ENCODE peak calls at places on chromosomes 3 and 15, in ten cellular contexts. M, V, E, L, U, D, R, X, Q and A are unnamed samples.

GRCh38 chr15:33735637-33736247 is 232.6 kb upstream of the CHRM5 start:
- DNase-seq in X (no peak), D (peak), V (peak), M (peak), Q (no peak), E (no peak), U (peak), R (no peak), L (peak), A (no peak)

GRCh38 chr3:183697610-183698317 is at the start of gene YEATS2:
- DNase-seq in Q (peak), X (no peak), D (peak), E (peak), M (peak), U (peak), L (peak), V (peak), R (peak), A (no peak)

GRCh38 chr3:197023998-197024651 is 5.5 kb downstream of the MELTF start:
- DNase-seq in U (no peak), M (no peak), R (peak), Q (no peak), D (no peak), L (peak), X (peak), V (no peak), E (no peak), A (no peak)

GRCh38 chr3:167437428-167438139 is 36.3 kb downstream of the SERPINI2 start:
- DNase-seq in L (peak), D (no peak), Q (no peak), R (no peak), M (no peak), E (no peak), X (no peak), U (no peak), V (no peak), A (no peak)

GRCh38 chr3:25664066-25664809 is 469 bp downstream of the TOP2B start:
- DNase-seq in Q (peak), M (peak), L (peak), U (peak), X (no peak), V (peak), E (peak), D (peak), R (peak), A (no peak)

GRCh38 chr15:34616613-34617012 is 33.2 kb upstream of the GOLGA8B start:
- DNase-seq in U (peak), V (peak), M (no peak), R (no peak), D (peak), L (peak), E (no peak), X (no peak), Q (peak), A (no peak)

GRCh38 chr15:80684697-80685096 is 10.4 kb upstream of the ABHD17C start:
- DNase-seq in Q (no peak), R (no peak), E (no peak), X (no peak), V (no peak), U (no peak), M (no peak), L (no peak), D (no peak), A (no peak)

GRCh38 chr3:49805884-49806701 is 3.0 kb downstream of the INKA1 start:
- DNase-seq in V (no peak), E (peak), R (no peak), M (no peak), X (no peak), D (peak), U (no peak), L (peak), Q (peak), A (no peak)

GRCh38 chr15:41256103-41256502 is 25.0 kb downstream of the CHP1 start:
- DNase-seq in M (no peak), U (no peak), R (no peak), X (no peak), E (no peak), D (no peak), Q (no peak), V (no peak), L (no peak), A (no peak)

GRCh38 chr15:51184637-51185036 is 89.9 kb upstream of the TNFAIP8L3 start:
- DNase-seq in D (no peak), V (no peak), L (no peak), U (no peak), X (no peak), R (no peak), Q (no peak), E (no peak), M (no peak), A (no peak)

GRCh38 chr3:25428003-25428861 is at the start of gene RARB:
- DNase-seq in V (peak), U (peak), M (peak), D (peak), E (peak), R (peak), X (no peak), L (peak), Q (peak), A (peak)

GRCh38 chr3:89315750-89316149 is 208.3 kb downstream of the EPHA3 start:
- DNase-seq in U (no peak), Q (no peak), D (no peak), E (no peak), R (no peak), L (no peak), X (no peak), V (no peak), M (no peak), A (no peak)

GRCh38 chr3:52204337-52205073 is 6.5 kb downstream of the ALAS1 start:
- DNase-seq in R (no peak), U (peak), X (no peak), V (peak), D (no peak), Q (no peak), E (no peak), M (peak), L (peak), A (no peak)

GRCh38 chr3:156180077-156180476 is 59.7 kb downstream of the KCNAB1 start:
- DNase-seq in M (no peak), D (no peak), E (no peak), L (no peak), X (no peak), R (no peak), U (no peak), Q (no peak), V (no peak), A (no peak)

GRCh38 chr15:89329329-89330084 is 5.1 kb downstream of the POLG start:
- DNase-seq in U (no peak), D (no peak), V (no peak), X (no peak), M (no peak), Q (no peak), L (no peak), R (peak), E (no peak), A (no peak)

GRCh38 chr3:155013427-155013826 is 66.7 kb upstream of the MME start:
- DNase-seq in D (no peak), R (no peak), L (no peak), Q (no peak), X (no peak), M (no peak), V (no peak), U (no peak), E (no peak), A (no peak)

GRCh38 chr15:47987908-47988532 is 132.8 kb upstream of the SLC24A5 start:
- DNase-seq in Q (peak), V (peak), D (peak), L (peak), R (no peak), U (peak), E (peak), M (no peak), X (no peak), A (no peak)

GRCh38 chr15:62413147-62413546 is 248.1 kb upstream of the C2CD4B start:
- DNase-seq in R (no peak), X (no peak), D (no peak), M (no peak), Q (no peak), L (no peak), U (no peak), V (no peak), E (no peak), A (no peak)

GRCh38 chr3:186921578-186921977 is 8.7 kb upstream of the ST6GAL1 start:
- DNase-seq in L (no peak), R (no peak), X (no peak), E (no peak), U (no peak), M (no peak), V (no peak), Q (no peak), D (no peak), A (no peak)

GRCh38 chr3:175274474-175275218 is 415.5 kb downstream of the NAALADL2 start:
- DNase-seq in V (no peak), U (no peak), E (no peak), D (no peak), R (no peak), Q (no peak), M (no peak), X (no peak), L (peak), A (no peak)

GRCh38 chr3:10198761-10199688 is 34.3 kb downstream of the IRAK2 start:
- DNase-seq in X (no peak), E (no peak), R (no peak), V (no peak), U (peak), M (peak), D (peak), Q (peak), L (peak), A (no peak)

GRCh38 chr15:26243382-26243781 is 380.3 kb upstream of the ATP10A start:
- DNase-seq in Q (no peak), V (no peak), U (no peak), X (no peak), L (no peak), E (no peak), D (no peak), R (peak), M (no peak), A (no peak)

GRCh38 chr15:70281261-70281810 is 183.6 kb upstream of the TLE3 start:
- DNase-seq in D (no peak), X (no peak), R (peak), U (no peak), M (no peak), E (no peak), V (no peak), Q (no peak), L (no peak), A (no peak)

GRCh38 chr3:195905970-195906864 is 2.1 kb downstream of the TNK2 start:
- DNase-seq in Q (no peak), U (no peak), V (peak), R (peak), L (no peak), X (no peak), E (no peak), M (no peak), D (no peak), A (no peak)

GRCh38 chr15:85854345-85855097 is 59.8 kb upstream of the KLHL25 start:
- DNase-seq in R (peak), E (no peak), Q (peak), X (no peak), L (peak), D (peak), U (peak), V (peak), M (no peak), A (no peak)

GRCh38 chr3:151926956-151927355 is 53.5 kb downstream of the SUCNR1 start:
- DNase-seq in U (no peak), M (no peak), R (no peak), V (no peak), Q (no peak), E (no peak), X (no peak), L (no peak), D (no peak), A (no peak)

GRCh38 chr3:180036092-180036677 is 552 bp downstream of the PEX5L start:
- DNase-seq in L (peak), X (no peak), V (peak), M (no peak), R (no peak), Q (no peak), D (no peak), U (no peak), E (no peak), A (no peak)

GRCh38 chr3:180040966-180041365 is 4.2 kb upstream of the PEX5L start:
- DNase-seq in V (no peak), E (no peak), D (no peak), M (no peak), X (no peak), Q (no peak), R (no peak), L (no peak), U (no peak), A (no peak)

GRCh38 chr3:180036678-180037455 is at the start of gene PEX5L:
- DNase-seq in U (peak), Q (peak), R (no peak), D (peak), E (peak), M (peak), V (peak), L (peak), X (no peak), A (no peak)
- H3K4me3 ChIP-seq in U (peak), Q (peak), R (no peak), D (no peak), E (peak), M (peak), V (peak), L (no peak), X (peak), A (peak)

DNA sequence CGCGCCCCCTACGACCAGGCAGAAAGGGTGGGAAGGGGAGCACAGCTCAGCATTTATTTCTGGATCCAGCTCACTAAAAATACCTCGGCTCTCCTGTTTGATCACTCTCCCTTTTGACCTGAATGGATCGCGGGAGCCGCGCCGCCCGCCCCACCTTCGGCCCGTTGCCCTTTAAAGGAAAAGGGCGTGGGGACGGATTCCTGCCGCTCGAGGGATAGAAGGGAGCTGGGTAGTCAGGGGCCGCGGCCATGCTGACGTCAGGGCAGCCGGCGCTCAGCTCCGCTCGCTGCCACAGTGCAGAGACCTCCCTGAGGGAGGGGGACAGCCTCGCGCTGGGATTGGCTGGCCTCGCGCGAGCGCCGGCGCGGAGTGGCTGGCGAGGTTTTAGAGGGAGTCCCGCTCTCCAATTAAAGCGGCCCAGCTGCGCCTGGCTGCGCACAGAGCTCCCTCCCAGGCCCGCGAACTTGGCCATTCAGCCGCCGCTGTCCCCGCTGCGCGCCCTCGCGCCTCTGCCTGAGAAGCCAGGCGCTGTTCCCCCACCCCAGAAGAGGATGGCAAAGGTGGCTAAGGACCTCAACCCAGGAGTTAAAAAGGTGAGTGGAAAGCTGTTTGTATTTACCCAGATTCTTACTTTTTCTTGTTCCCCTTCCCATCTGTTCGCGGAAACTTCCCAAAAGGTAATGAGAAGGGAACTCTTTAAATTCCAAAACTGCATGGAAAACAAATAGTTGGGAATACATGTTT is at the start of gene LMCD1:
- DNase-seq in R (peak), U (peak), E (peak), L (no peak), Q (peak), V (peak), X (no peak), D (peak), M (peak), A (peak)
- TF ChIP-seq POLR2A in R (no peak), U (peak), E (peak), L (no peak), Q (no peak), V (peak), X (peak), D (no peak), M (no peak), A (peak)

GRCh38 chr3:27667751-27668150 is 54.4 kb downstream of the EOMES start:
- DNase-seq in V (no peak), D (no peak), R (no peak), L (no peak), E (no peak), U (peak), X (no peak), M (no peak), Q (no peak), A (no peak)

GRCh38 chr3:27669505-27670085 is 52.5 kb downstream of the EOMES start:
- DNase-seq in Q (no peak), M (no peak), R (no peak), L (no peak), D (no peak), E (no peak), V (no peak), U (no peak), X (no peak), A (no peak)

GRCh38 chr3:27670619-27671018 is 51.5 kb downstream of the EOMES start:
- DNase-seq in M (no peak), V (no peak), D (no peak), Q (no peak), L (no peak), R (no peak), E (no peak), U (no peak), X (no peak), A (no peak)

GRCh38 chr3:27666708-27667107 is 55.4 kb downstream of the EOMES start:
- DNase-seq in V (peak), U (no peak), M (no peak), Q (peak), E (peak), X (no peak), D (peak), R (peak), L (peak), A (no peak)

GRCh38 chr3:27666277-27666676 is 55.8 kb downstream of the EOMES start:
- DNase-seq in E (no peak), V (no peak), D (no peak), X (no peak), M (no peak), Q (no peak), L (peak), U (no peak), R (no peak), A (no peak)
- H3K4me3 ChIP-seq in E (no peak), V (no peak), D (no peak), X (no peak), M (no peak), Q (no peak), L (no peak), U (no peak), R (no peak), A (no peak)

GRCh38 chr3:110376119-110376518 is 695.5 kb upstream of the NECTIN3 start:
- DNase-seq in M (no peak), Q (no peak), X (no peak), D (no peak), L (no peak), U (no peak), V (no peak), R (no peak), E (no peak), A (no peak)
- TF ChIP-seq POLR2A in M (no peak), Q (no peak), X (no peak), D (no peak), L (no peak), U (no peak), V (no peak), R (no peak), E (no peak), A (no peak)

GRCh38 chr3:67018105-67018788 is 20.1 kb downstream of the KBTBD8 start:
- DNase-seq in E (peak), M (no peak), D (peak), Q (peak), V (no peak), X (no peak), U (no peak), L (no peak), R (no peak), A (no peak)
- H3K4me3 ChIP-seq in E (no peak), M (no peak), D (peak), Q (peak), V (no peak), X (no peak), U (peak), L (no peak), R (no peak), A (no peak)